ENCODE peak calls at places on chromosome 19, in ten cellular contexts. One of them, this sample, is unnamed.

GRCh38 chr19:45668342-45668871 is 386 bp downstream of the GIPR start:
- DNase-seq in natural killer cell treated with Interleukin-12 subunit alpha and Interleukin-12 subunit beta and Interleukin-15 and Interleukin-18, amount 100 ng/mL, for 72 hours: peak
- DNase-seq in neural crest cell: no peak
- DNase-seq in putamen: no peak
- DNase-seq in sigmoid colon: no peak
- DNase-seq in AG10803: no peak
- DNase-seq in Daoy: no peak
- DNase-seq in AML-193: no peak
- DNase-seq in NCI-H345: no peak
- DNase-seq in activated naive CD4-positive, alpha-beta T cell treated with anti-CD3 and anti-CD28 coated beads for 36 hours: peak
- DNase-seq in this sample: no peak

GRCh38 chr19:29748996-29749395 is 33.9 kb upstream of the C19orf12 start:
- DNase-seq in activated naive CD4-positive, alpha-beta T cell treated with anti-CD3 and anti-CD28 coated beads for 36 hours: no peak
- DNase-seq in AG10803: no peak
- DNase-seq in NCI-H345: no peak
- DNase-seq in Daoy: no peak
- DNase-seq in sigmoid colon: no peak
- DNase-seq in neural crest cell: no peak
- DNase-seq in putamen: no peak
- DNase-seq in AML-193: no peak
- DNase-seq in natural killer cell treated with Interleukin-12 subunit alpha and Interleukin-12 subunit beta and Interleukin-15 and Interleukin-18, amount 100 ng/mL, for 72 hours: no peak
- DNase-seq in this sample: no peak

GRCh38 chr19:7104783-7105447 is 35.4 kb downstream of the ZNF557 start:
- DNase-seq in Daoy: no peak
- DNase-seq in sigmoid colon: no peak
- DNase-seq in AML-193: no peak
- DNase-seq in AG10803: no peak
- DNase-seq in NCI-H345: no peak
- DNase-seq in natural killer cell treated with Interleukin-12 subunit alpha and Interleukin-12 subunit beta and Interleukin-15 and Interleukin-18, amount 100 ng/mL, for 72 hours: no peak
- DNase-seq in neural crest cell: no peak
- DNase-seq in activated naive CD4-positive, alpha-beta T cell treated with anti-CD3 and anti-CD28 coated beads for 36 hours: no peak
- DNase-seq in putamen: no peak
- DNase-seq in this sample: no peak

GRCh38 chr19:4597278-4597974 is 37.9 kb upstream of the SEMA6B start:
- DNase-seq in NCI-H345: peak
- DNase-seq in AML-193: no peak
- DNase-seq in AG10803: no peak
- DNase-seq in putamen: no peak
- DNase-seq in natural killer cell treated with Interleukin-12 subunit alpha and Interleukin-12 subunit beta and Interleukin-15 and Interleukin-18, amount 100 ng/mL, for 72 hours: no peak
- DNase-seq in activated naive CD4-positive, alpha-beta T cell treated with anti-CD3 and anti-CD28 coated beads for 36 hours: peak
- DNase-seq in sigmoid colon: no peak
- DNase-seq in neural crest cell: peak
- DNase-seq in Daoy: peak
- DNase-seq in this sample: no peak

GRCh38 chr19:8363803-8364771 is at the start of gene ANGPTL4:
- DNase-seq in neural crest cell: peak
- DNase-seq in putamen: no peak
- DNase-seq in activated naive CD4-positive, alpha-beta T cell treated with anti-CD3 and anti-CD28 coated beads for 36 hours: peak
- DNase-seq in Daoy: peak
- DNase-seq in sigmoid colon: peak
- DNase-seq in natural killer cell treated with Interleukin-12 subunit alpha and Interleukin-12 subunit beta and Interleukin-15 and Interleukin-18, amount 100 ng/mL, for 72 hours: peak
- DNase-seq in AML-193: no peak
- DNase-seq in NCI-H345: peak
- DNase-seq in AG10803: peak
- DNase-seq in this sample: peak

GRCh38 chr19:472005-472858 is 11.4 kb upstream of the SHC2 start:
- DNase-seq in neural crest cell: no peak
- DNase-seq in Daoy: no peak
- DNase-seq in AML-193: no peak
- DNase-seq in activated naive CD4-positive, alpha-beta T cell treated with anti-CD3 and anti-CD28 coated beads for 36 hours: no peak
- DNase-seq in sigmoid colon: no peak
- DNase-seq in putamen: no peak
- DNase-seq in AG10803: no peak
- DNase-seq in natural killer cell treated with Interleukin-12 subunit alpha and Interleukin-12 subunit beta and Interleukin-15 and Interleukin-18, amount 100 ng/mL, for 72 hours: no peak
- DNase-seq in NCI-H345: no peak
- DNase-seq in this sample: no peak

GRCh38 chr19:9941646-9942045 is 5.3 kb upstream of the OLFM2 start:
- DNase-seq in Daoy: no peak
- DNase-seq in activated naive CD4-positive, alpha-beta T cell treated with anti-CD3 and anti-CD28 coated beads for 36 hours: no peak
- DNase-seq in neural crest cell: no peak
- DNase-seq in AG10803: peak
- DNase-seq in AML-193: no peak
- DNase-seq in putamen: no peak
- DNase-seq in NCI-H345: no peak
- DNase-seq in natural killer cell treated with Interleukin-12 subunit alpha and Interleukin-12 subunit beta and Interleukin-15 and Interleukin-18, amount 100 ng/mL, for 72 hours: no peak
- DNase-seq in sigmoid colon: no peak
- DNase-seq in this sample: no peak

GRCh38 chr19:7870571-7871279 is 3.5 kb downstream of the PRR36 start:
- DNase-seq in neural crest cell: no peak
- DNase-seq in activated naive CD4-positive, alpha-beta T cell treated with anti-CD3 and anti-CD28 coated beads for 36 hours: peak
- DNase-seq in AG10803: no peak
- DNase-seq in sigmoid colon: no peak
- DNase-seq in natural killer cell treated with Interleukin-12 subunit alpha and Interleukin-12 subunit beta and Interleukin-15 and Interleukin-18, amount 100 ng/mL, for 72 hours: no peak
- DNase-seq in NCI-H345: peak
- DNase-seq in Daoy: peak
- DNase-seq in AML-193: peak
- DNase-seq in putamen: no peak
- DNase-seq in this sample: no peak

GRCh38 chr19:5306531-5306930 is 34.1 kb downstream of the PTPRS start:
- DNase-seq in activated naive CD4-positive, alpha-beta T cell treated with anti-CD3 and anti-CD28 coated beads for 36 hours: no peak
- DNase-seq in putamen: no peak
- DNase-seq in AG10803: no peak
- DNase-seq in sigmoid colon: no peak
- DNase-seq in Daoy: no peak
- DNase-seq in NCI-H345: no peak
- DNase-seq in natural killer cell treated with Interleukin-12 subunit alpha and Interleukin-12 subunit beta and Interleukin-15 and Interleukin-18, amount 100 ng/mL, for 72 hours: no peak
- DNase-seq in AML-193: no peak
- DNase-seq in neural crest cell: no peak
- DNase-seq in this sample: no peak

GRCh38 chr19:45798995-45799517 is 6.4 kb upstream of the DMWD start:
- DNase-seq in neural crest cell: peak
- DNase-seq in AML-193: peak
- DNase-seq in activated naive CD4-positive, alpha-beta T cell treated with anti-CD3 and anti-CD28 coated beads for 36 hours: peak
- DNase-seq in AG10803: peak
- DNase-seq in putamen: no peak
- DNase-seq in Daoy: peak
- DNase-seq in sigmoid colon: no peak
- DNase-seq in NCI-H345: peak
- DNase-seq in natural killer cell treated with Interleukin-12 subunit alpha and Interleukin-12 subunit beta and Interleukin-15 and Interleukin-18, amount 100 ng/mL, for 72 hours: no peak
- DNase-seq in this sample: peak

GRCh38 chr19:8585057-8585893 is 8.0 kb upstream of the MYO1F start:
- DNase-seq in sigmoid colon: no peak
- DNase-seq in AG10803: no peak
- DNase-seq in putamen: no peak
- DNase-seq in natural killer cell treated with Interleukin-12 subunit alpha and Interleukin-12 subunit beta and Interleukin-15 and Interleukin-18, amount 100 ng/mL, for 72 hours: no peak
- DNase-seq in AML-193: no peak
- DNase-seq in NCI-H345: no peak
- DNase-seq in neural crest cell: no peak
- DNase-seq in Daoy: no peak
- DNase-seq in activated naive CD4-positive, alpha-beta T cell treated with anti-CD3 and anti-CD28 coated beads for 36 hours: no peak
- DNase-seq in this sample: no peak

GRCh38 chr19:858868-859843 is at the start of gene CFD:
- DNase-seq in NCI-H345: no peak
- DNase-seq in neural crest cell: no peak
- DNase-seq in activated naive CD4-positive, alpha-beta T cell treated with anti-CD3 and anti-CD28 coated beads for 36 hours: no peak
- DNase-seq in Daoy: peak
- DNase-seq in AG10803: no peak
- DNase-seq in sigmoid colon: peak
- DNase-seq in natural killer cell treated with Interleukin-12 subunit alpha and Interleukin-12 subunit beta and Interleukin-15 and Interleukin-18, amount 100 ng/mL, for 72 hours: no peak
- DNase-seq in AML-193: peak
- DNase-seq in putamen: no peak
- DNase-seq in this sample: no peak

GRCh38 chr19:57068921-57069697 is 50.7 kb upstream of the USP29 start:
- DNase-seq in activated naive CD4-positive, alpha-beta T cell treated with anti-CD3 and anti-CD28 coated beads for 36 hours: peak
- DNase-seq in neural crest cell: no peak
- DNase-seq in AML-193: no peak
- DNase-seq in sigmoid colon: peak
- DNase-seq in putamen: no peak
- DNase-seq in Daoy: peak
- DNase-seq in NCI-H345: no peak
- DNase-seq in natural killer cell treated with Interleukin-12 subunit alpha and Interleukin-12 subunit beta and Interleukin-15 and Interleukin-18, amount 100 ng/mL, for 72 hours: no peak
- DNase-seq in AG10803: no peak
- DNase-seq in this sample: no peak

GRCh38 chr19:15563325-15563794 is 51.7 kb upstream of the CYP4F8 start:
- DNase-seq in NCI-H345: peak
- DNase-seq in Daoy: peak
- DNase-seq in activated naive CD4-positive, alpha-beta T cell treated with anti-CD3 and anti-CD28 coated beads for 36 hours: no peak
- DNase-seq in AG10803: no peak
- DNase-seq in natural killer cell treated with Interleukin-12 subunit alpha and Interleukin-12 subunit beta and Interleukin-15 and Interleukin-18, amount 100 ng/mL, for 72 hours: no peak
- DNase-seq in neural crest cell: no peak
- DNase-seq in AML-193: no peak
- DNase-seq in putamen: no peak
- DNase-seq in sigmoid colon: no peak
- DNase-seq in this sample: no peak

GRCh38 chr19:925087-925911 is 536 bp upstream of the ARID3A start:
- DNase-seq in NCI-H345: peak
- DNase-seq in putamen: peak
- DNase-seq in natural killer cell treated with Interleukin-12 subunit alpha and Interleukin-12 subunit beta and Interleukin-15 and Interleukin-18, amount 100 ng/mL, for 72 hours: peak
- DNase-seq in AML-193: peak
- DNase-seq in neural crest cell: peak
- DNase-seq in Daoy: peak
- DNase-seq in AG10803: peak
- DNase-seq in sigmoid colon: peak
- DNase-seq in activated naive CD4-positive, alpha-beta T cell treated with anti-CD3 and anti-CD28 coated beads for 36 hours: peak
- DNase-seq in this sample: peak

GRCh38 chr19:2702170-2703076 is at the start of gene GNG7:
- DNase-seq in putamen: peak
- DNase-seq in AML-193: peak
- DNase-seq in natural killer cell treated with Interleukin-12 subunit alpha and Interleukin-12 subunit beta and Interleukin-15 and Interleukin-18, amount 100 ng/mL, for 72 hours: peak
- DNase-seq in neural crest cell: peak
- DNase-seq in AG10803: peak
- DNase-seq in sigmoid colon: peak
- DNase-seq in NCI-H345: peak
- DNase-seq in activated naive CD4-positive, alpha-beta T cell treated with anti-CD3 and anti-CD28 coated beads for 36 hours: peak
- DNase-seq in Daoy: peak
- DNase-seq in this sample: peak

GRCh38 chr19:8505680-8506401 is 3.4 kb upstream of the PRAM1 start:
- DNase-seq in NCI-H345: peak
- DNase-seq in Daoy: peak
- DNase-seq in putamen: peak
- DNase-seq in sigmoid colon: peak
- DNase-seq in activated naive CD4-positive, alpha-beta T cell treated with anti-CD3 and anti-CD28 coated beads for 36 hours: peak
- DNase-seq in natural killer cell treated with Interleukin-12 subunit alpha and Interleukin-12 subunit beta and Interleukin-15 and Interleukin-18, amount 100 ng/mL, for 72 hours: no peak
- DNase-seq in AML-193: peak
- DNase-seq in neural crest cell: peak
- DNase-seq in AG10803: peak
- DNase-seq in this sample: peak

GRCh38 chr19:51568456-51568855 is 2.6 kb upstream of the ZNF175 start:
- DNase-seq in AML-193: no peak
- DNase-seq in neural crest cell: no peak
- DNase-seq in Daoy: no peak
- DNase-seq in putamen: no peak
- DNase-seq in natural killer cell treated with Interleukin-12 subunit alpha and Interleukin-12 subunit beta and Interleukin-15 and Interleukin-18, amount 100 ng/mL, for 72 hours: no peak
- DNase-seq in sigmoid colon: no peak
- DNase-seq in NCI-H345: no peak
- DNase-seq in AG10803: no peak
- DNase-seq in activated naive CD4-positive, alpha-beta T cell treated with anti-CD3 and anti-CD28 coated beads for 36 hours: no peak
- DNase-seq in this sample: no peak